ENCODE peak calls at places on chromosomes 16 and 17, in six cellular contexts. O, J, M, U, H and V are unnamed samples.

GRCh38 chr16:63856537-63856936 is 1265.3 kb downstream of the CDH11 start:
- DNase-seq in J (no peak), M (no peak), O (no peak), U (no peak), H (no peak), V (no peak)

GRCh38 chr17:76439314-76439928 is 13.5 kb downstream of the UBE2O start:
- DNase-seq in H (no peak), O (no peak), J (no peak), M (no peak), U (no peak), V (no peak)

GRCh38 chr16:29804455-29805231 is 1.7 kb upstream of the MAZ start:
- DNase-seq in H (no peak), O (peak), U (no peak), J (peak), M (peak), V (no peak)

GRCh38 chr16:89257757-89258465 is 40.4 kb downstream of the ZNF778 start:
- DNase-seq in H (no peak), J (no peak), M (no peak), O (no peak), U (no peak), V (no peak)

GRCh38 chr16:20898938-20899502 is 1.1 kb downstream of the DCUN1D3 start:
- DNase-seq in J (no peak), H (no peak), M (no peak), U (no peak), O (no peak), V (no peak)

GRCh38 chr17:29243792-29244191 is 2.9 kb upstream of the CRYBA1 start:
- DNase-seq in M (no peak), H (peak), J (no peak), U (no peak), O (no peak), V (no peak)

GRCh38 chr17:6534846-6535514 is 21.4 kb downstream of the PITPNM3 start:
- DNase-seq in U (no peak), J (no peak), O (no peak), H (no peak), M (peak), V (no peak)

GRCh38 chr17:30717290-30718098 is 107.0 kb downstream of the CRLF3 start:
- DNase-seq in O (peak), M (peak), J (no peak), H (no peak), U (no peak), V (no peak)

GRCh38 chr16:25014500-25015147 is 545 bp downstream of the ARHGAP17 start:
- DNase-seq in M (peak), U (no peak), H (peak), J (peak), O (peak), V (no peak)
- TF ChIP-seq CTCF in M (no peak), U (no peak), H (no peak), J (no peak), O (no peak), V (no peak)

GRCh38 chr16:78800535-78800934 is 701.1 kb downstream of the WWOX start:
- DNase-seq in U (no peak), J (no peak), M (no peak), H (no peak), O (no peak), V (no peak)
- TF ChIP-seq CTCF in U (no peak), J (no peak), M (no peak), H (no peak), O (no peak), V (no peak)

GRCh38 chr16:10367616-10368188 is 18.2 kb upstream of the ATF7IP2 start:
- DNase-seq in M (no peak), U (no peak), O (no peak), J (no peak), H (no peak), V (no peak)

GRCh38 chr16:10371592-10371991 is 14.3 kb upstream of the ATF7IP2 start:
- DNase-seq in M (no peak), U (no peak), O (no peak), H (no peak), J (no peak), V (no peak)

GRCh38 chr16:10370096-10370726 is 15.7 kb upstream of the ATF7IP2 start:
- DNase-seq in J (no peak), H (no peak), U (no peak), O (no peak), M (no peak), V (no peak)

GRCh38 chr16:10373556-10373955 is 12.3 kb upstream of the ATF7IP2 start:
- DNase-seq in J (no peak), U (no peak), H (no peak), M (no peak), O (no peak), V (no peak)

DNA sequence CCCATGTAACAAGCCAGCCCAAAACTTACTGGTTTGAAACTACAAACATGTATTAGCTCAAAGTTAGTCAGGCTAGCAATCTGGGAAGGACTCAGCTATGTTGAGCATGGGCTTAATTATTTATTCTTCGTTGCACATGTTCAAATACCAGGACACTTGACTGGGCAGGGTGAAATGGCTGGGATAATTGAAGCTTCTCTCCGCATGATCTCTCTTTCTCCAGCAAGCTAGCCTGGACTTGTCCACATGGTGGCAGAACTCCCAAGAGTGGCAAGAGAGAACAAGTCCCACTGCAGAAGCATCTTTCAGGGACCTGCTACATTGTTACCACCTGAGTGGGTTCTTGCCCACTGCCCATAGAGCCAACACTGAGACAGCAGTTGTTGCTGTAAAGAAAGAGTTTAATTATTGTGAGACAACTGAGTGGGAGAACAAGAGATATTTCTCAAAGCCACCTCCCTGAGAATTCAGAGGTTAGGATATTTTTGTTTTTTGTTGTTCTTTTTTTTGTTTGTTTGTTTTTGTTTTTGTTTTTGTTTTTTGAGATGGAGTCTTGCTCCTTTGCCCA is 16.8 kb upstream of the ATF7IP2 start:
- DNase-seq in U (no peak), M (no peak), H (no peak), O (no peak), J (no peak), V (no peak)
- TF ChIP-seq CTCF in U (no peak), M (no peak), H (no peak), O (peak), J (no peak), V (no peak)

GRCh38 chr16:57711-58110 is 4.1 kb downstream of the SNRNP25 start:
- DNase-seq in H (no peak), M (peak), U (no peak), O (no peak), J (no peak), V (no peak)
- TF ChIP-seq CTCF in H (no peak), M (no peak), U (no peak), O (no peak), J (no peak), V (no peak)

GRCh38 chr17:81523139-81524062 is 4.8 kb upstream of the FSCN2 start:
- DNase-seq in U (peak), M (peak), O (no peak), J (no peak), H (no peak), V (no peak)
- TF ChIP-seq CTCF in U (peak), M (no peak), O (no peak), J (no peak), H (no peak), V (no peak)

DNA sequence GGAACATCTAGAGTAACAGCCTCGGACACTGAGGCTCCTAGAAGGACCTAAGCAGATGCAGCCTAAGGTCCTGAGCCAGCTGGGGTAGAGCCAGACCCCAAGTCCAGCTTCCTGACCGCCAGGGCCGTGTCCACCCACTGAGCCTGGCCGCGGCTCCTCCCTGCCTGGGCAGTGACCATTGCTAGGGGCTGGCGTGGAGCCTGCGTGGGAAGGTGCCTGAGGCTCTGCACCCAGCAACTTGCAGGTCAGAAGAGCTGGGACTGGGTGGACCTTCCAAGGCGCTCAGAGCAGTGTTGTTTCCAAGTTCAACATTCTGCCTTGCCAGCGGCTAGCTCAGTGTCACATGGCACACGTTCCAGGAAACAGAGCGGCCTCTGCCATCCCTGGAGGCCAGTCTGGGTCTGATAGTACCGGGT is 209.6 kb upstream of the CIBAR2 start:
- DNase-seq in J (peak), U (no peak), O (peak), M (peak), H (no peak), V (no peak)
- TF ChIP-seq CTCF in J (no peak), U (no peak), O (no peak), M (no peak), H (no peak), V (no peak)

GRCh38 chr17:32111141-32111771 is 31.0 kb upstream of the RHOT1 start:
- DNase-seq in U (no peak), H (no peak), M (peak), O (no peak), J (no peak), V (no peak)
- TF ChIP-seq CTCF in U (peak), H (peak), M (peak), O (no peak), J (no peak), V (peak)

GRCh38 chr17:66506641-66507040 is 204.2 kb downstream of the PRKCA start:
- DNase-seq in O (no peak), U (no peak), H (no peak), J (no peak), M (no peak), V (no peak)

GRCh38 chr17:66509913-66510312 is 207.5 kb downstream of the PRKCA start:
- DNase-seq in H (no peak), U (no peak), J (no peak), O (no peak), M (no peak), V (no peak)

GRCh38 chr17:66508896-66509843 is 206.8 kb downstream of the PRKCA start:
- DNase-seq in J (peak), U (no peak), O (peak), H (peak), M (no peak), V (no peak)

GRCh38 chr17:66507103-66507923 is 204.9 kb downstream of the PRKCA start:
- DNase-seq in U (no peak), M (no peak), O (no peak), J (no peak), H (peak), V (no peak)

DNA sequence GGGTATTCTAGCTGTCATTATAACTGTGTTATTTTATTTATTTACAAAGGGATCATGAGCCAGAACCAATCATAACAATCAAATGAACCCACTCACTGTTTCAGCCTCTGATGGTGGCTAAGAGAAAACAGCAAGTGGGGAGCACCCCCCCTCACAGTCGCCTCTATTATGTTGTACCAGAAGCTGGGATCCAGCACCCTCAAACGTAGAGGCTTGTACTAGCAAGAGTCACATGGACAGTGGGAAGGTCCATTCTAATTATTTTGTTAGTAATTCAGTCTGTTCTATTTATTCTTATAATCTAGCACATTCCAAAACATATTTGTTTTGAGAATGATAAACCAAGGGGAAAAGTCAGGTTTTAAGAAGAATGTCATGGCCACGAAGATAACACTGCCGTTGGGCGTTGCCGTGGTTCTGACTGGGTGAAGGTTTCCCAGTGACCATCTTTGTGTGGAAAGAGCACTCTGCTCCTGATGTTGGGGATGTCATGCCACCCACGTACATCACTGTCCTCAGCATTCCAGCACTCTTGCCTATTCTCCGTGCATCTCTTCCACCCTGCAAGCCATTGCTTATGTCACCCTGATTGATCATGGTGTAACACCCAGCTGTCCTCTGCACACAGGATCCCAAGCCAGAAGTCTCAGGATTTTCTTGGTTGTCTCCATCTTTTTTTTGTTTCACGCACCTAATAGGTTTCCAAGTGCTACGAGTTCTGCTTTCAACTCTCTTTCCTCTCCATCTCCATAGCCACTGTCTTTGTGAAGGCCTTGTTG is 205.8 kb downstream of the PRKCA start:
- DNase-seq in M (no peak), O (no peak), J (no peak), U (no peak), H (peak), V (no peak)
- TF ChIP-seq CTCF in M (no peak), O (no peak), J (no peak), U (no peak), H (no peak), V (no peak)

GRCh38 chr17:47975189-47975814 is 4.4 kb downstream of the CDK5RAP3 start:
- DNase-seq in M (no peak), H (no peak), J (no peak), O (no peak), U (no peak), V (no peak)
- TF ChIP-seq CTCF in M (no peak), H (no peak), J (no peak), O (no peak), U (no peak), V (no peak)